ENCODE peak calls at places on chromosomes 16 and 17, in nine cellular contexts. J is cardiac fibroblast; Z is mammary epithelial cell; I is A549; M is lower leg skin; V is osteocyte; B is OCI-LY7; U is CD4-positive, alpha-beta T cell; K is osteoblast. R is an unnamed sample.

GRCh38 chr17:41835800-41836549 is at the start of gene NT5C3B:
- DNase-seq in J (no peak), Z (peak), I (peak), M (peak), V (no peak), B (no peak), U (peak), K (peak), R (no peak)

GRCh38 chr17:5508855-5509254 is 22.5 kb downstream of the MIS12 start:
- DNase-seq in J (peak), Z (peak), I (no peak), M (no peak), V (no peak), B (no peak), U (no peak), K (peak), R (no peak)

GRCh38 chr17:42675984-42676423 is 790 bp downstream of the PLEKHH3 start:
- DNase-seq in J (peak), Z (no peak), I (peak), M (peak), V (no peak), B (peak), U (no peak), K (peak), R (no peak)

GRCh38 chr16:20904507-20905079 is 4.0 kb downstream of the LYRM1 start:
- DNase-seq in J (peak), Z (peak), I (no peak), M (no peak), V (no peak), B (peak), U (no peak), K (peak), R (no peak)

GRCh38 chr17:75124041-75124818 is 7.3 kb downstream of the NT5C start:
- DNase-seq in J (peak), Z (peak), I (peak), M (peak), V (no peak), B (no peak), U (peak), K (peak), R (no peak)

GRCh38 chr16:64808474-64808873 is 313.4 kb downstream of the CDH11 start:
- DNase-seq in J (no peak), Z (no peak), I (no peak), M (no peak), V (no peak), B (no peak), U (no peak), K (no peak), R (no peak)

GRCh38 chr16:70578035-70578434 is 54.4 kb downstream of the SF3B3 start:
- DNase-seq in J (no peak), Z (no peak), I (no peak), M (peak), V (no peak), B (no peak), U (no peak), K (peak), R (no peak)

GRCh38 chr16:75244844-75245758 is 6.3 kb downstream of the BCAR1 start:
- DNase-seq in J (peak), Z (peak), I (peak), M (no peak), V (peak), B (peak), U (no peak), K (peak), R (no peak)

GRCh38 chr16:26645629-26646028 is 421.1 kb upstream of the C16orf82 start:
- DNase-seq in J (no peak), Z (no peak), I (no peak), M (no peak), V (peak), B (peak), U (peak), K (no peak), R (no peak)

GRCh38 chr17:36008998-36009665 is 7.8 kb upstream of the CCL15 start:
- DNase-seq in J (peak), Z (peak), I (no peak), M (no peak), V (no peak), B (peak), U (no peak), K (peak), R (no peak)
- TF ChIP-seq CTCF in J (peak), Z (peak), I (peak), M (no peak), V (peak), B (peak), U (no peak), K (peak), R (peak)

GRCh38 chr17:14482715-14483114 is 181.8 kb downstream of the HS3ST3B1 start:
- DNase-seq in J (no peak), Z (no peak), I (no peak), M (no peak), V (no peak), B (no peak), U (no peak), K (no peak), R (no peak)

GRCh38 chr17:14487068-14487467 is 186.2 kb downstream of the HS3ST3B1 start:
- DNase-seq in J (no peak), Z (no peak), I (no peak), M (no peak), V (no peak), B (no peak), U (no peak), K (no peak), R (no peak)

DNA sequence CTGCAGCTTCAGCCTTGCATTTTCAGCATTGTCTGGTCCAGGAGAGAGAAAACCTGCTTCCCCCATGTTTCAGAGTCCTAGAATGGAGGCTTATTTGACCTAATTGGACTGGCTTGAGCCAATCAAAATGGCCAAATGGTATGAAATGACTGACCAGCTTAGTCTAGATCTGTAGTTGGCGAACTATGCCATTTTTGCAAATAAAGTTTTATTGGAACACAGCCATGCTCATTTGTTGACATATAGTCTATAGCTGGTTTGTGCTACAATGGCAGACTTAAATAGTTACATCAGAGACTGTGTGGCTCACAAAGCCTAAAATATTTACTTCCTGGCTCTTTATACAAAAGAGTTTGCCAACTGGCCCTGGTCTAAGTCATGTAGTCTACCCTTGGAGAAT is 180.8 kb downstream of the HS3ST3B1 start:
- DNase-seq in J (no peak), Z (no peak), I (no peak), M (no peak), V (no peak), B (no peak), U (no peak), K (no peak), R (no peak)
- TF ChIP-seq CTCF in J (no peak), Z (no peak), I (no peak), M (no peak), V (no peak), B (no peak), U (no peak), K (no peak), R (no peak)

DNA sequence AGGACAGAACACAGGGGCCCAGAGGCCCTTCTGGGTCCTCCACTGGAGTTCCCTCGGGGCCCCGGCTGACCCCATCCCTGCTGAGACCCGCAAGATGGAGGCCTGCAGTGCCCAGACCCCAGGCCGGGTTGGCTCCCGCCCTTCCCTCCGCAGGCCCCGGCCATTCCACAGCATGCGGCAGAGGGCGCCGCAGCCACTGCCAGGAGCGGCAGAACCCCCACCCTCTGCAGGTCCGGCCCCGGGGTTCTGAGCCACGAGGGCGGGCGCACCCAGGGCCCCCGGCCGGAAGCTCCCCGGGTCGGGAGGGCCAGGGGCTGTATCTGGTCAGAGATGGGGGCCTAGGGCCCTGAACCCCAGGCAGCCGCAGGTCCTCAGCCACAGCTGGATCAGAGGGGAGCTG is 2.4 kb upstream of the PERCC1 start:
- DNase-seq in J (peak), Z (no peak), I (peak), M (no peak), V (no peak), B (peak), U (peak), K (peak), R (no peak)
- TF ChIP-seq CTCF in J (peak), Z (peak), I (peak), M (no peak), V (no peak), B (peak), U (peak), K (peak), R (no peak)

DNA sequence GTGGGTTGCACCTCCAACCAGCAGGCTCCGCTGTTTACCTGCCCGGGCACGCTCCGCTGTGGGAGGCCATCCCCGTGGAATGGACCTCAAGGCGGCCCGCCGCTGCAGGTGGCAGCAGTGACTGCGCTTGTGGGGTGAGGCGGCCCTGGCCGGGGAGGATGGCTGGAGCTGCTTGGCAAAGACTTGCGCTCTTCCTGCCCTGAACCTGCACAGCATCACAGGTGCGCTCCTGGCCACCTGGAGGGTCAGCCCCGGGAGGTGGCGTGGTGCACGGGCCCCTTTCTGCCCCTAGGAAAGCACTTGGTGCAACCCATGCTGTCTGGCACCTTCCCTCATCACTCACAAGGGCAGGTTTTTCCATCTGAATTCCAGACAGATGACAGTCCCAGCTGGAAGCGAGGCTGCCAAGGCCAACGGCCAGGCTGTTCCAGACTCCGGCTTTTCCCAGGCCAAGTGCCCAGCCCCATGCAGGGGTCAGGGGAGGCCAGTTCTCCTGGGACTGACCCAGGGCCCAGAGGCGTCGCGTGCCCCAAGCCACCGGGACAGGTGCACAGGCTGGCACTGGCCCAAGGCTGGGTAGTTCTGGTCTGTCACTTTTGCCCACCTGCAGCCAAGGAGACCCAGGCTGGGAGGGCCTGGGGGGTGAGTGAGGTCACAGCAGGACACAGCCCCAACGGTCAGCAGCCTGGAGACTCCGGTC is 13.3 kb downstream of the UTS2R start:
- DNase-seq in J (peak), Z (peak), I (peak), M (no peak), V (no peak), B (peak), U (no peak), K (peak), R (no peak)
- TF ChIP-seq CTCF in J (no peak), Z (peak), I (no peak), M (peak), V (no peak), B (peak), U (no peak), K (no peak), R (no peak)

GRCh38 chr16:88497561-88498420 is 44.7 kb downstream of the ZFPM1 start:
- DNase-seq in J (no peak), Z (no peak), I (no peak), M (no peak), V (no peak), B (no peak), U (no peak), K (no peak), R (no peak)

GRCh38 chr16:88498576-88499208 is 45.6 kb downstream of the ZFPM1 start:
- DNase-seq in J (no peak), Z (no peak), I (no peak), M (no peak), V (no peak), B (no peak), U (no peak), K (no peak), R (no peak)

GRCh38 chr16:88493879-88494278 is 40.8 kb downstream of the ZFPM1 start:
- DNase-seq in J (no peak), Z (no peak), I (no peak), M (no peak), V (no peak), B (no peak), U (no peak), K (no peak), R (no peak)

GRCh38 chr16:88494335-88495154 is 41.5 kb downstream of the ZFPM1 start:
- DNase-seq in J (no peak), Z (no peak), I (no peak), M (no peak), V (no peak), B (no peak), U (no peak), K (no peak), R (no peak)

DNA sequence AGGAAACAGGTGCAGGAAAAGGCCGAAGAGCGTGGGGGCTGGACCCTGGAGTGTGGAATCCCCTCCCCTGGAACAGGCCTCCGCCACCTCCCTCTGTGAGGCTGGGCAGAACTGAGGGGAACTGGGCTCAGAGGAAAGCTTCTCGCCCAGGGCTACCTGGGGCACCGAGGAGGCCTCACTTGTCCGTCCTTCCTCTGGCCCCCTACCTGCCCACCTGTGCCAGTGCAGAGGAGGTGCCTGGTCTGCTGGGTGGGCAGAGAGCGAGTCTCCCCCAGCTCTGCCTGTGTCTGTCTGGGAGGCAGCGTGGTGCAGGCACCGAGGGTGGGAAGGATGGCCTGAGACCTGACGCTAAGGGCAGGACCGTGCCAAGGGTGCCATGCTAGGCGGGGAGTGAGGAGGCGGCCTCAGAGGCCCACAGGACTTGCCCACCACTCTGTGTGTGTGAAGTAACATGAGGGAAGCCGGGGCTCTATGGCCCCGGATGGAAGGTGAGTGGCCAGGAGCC is 42.2 kb downstream of the ZFPM1 start:
- DNase-seq in J (no peak), Z (no peak), I (no peak), M (no peak), V (no peak), B (no peak), U (no peak), K (no peak), R (no peak)
- TF ChIP-seq CTCF in J (no peak), Z (no peak), I (no peak), M (no peak), V (no peak), B (no peak), U (no peak), K (no peak), R (peak)

GRCh38 chr16:85365120-85365519 is 248.0 kb upstream of the GSE1 start:
- DNase-seq in J (no peak), Z (peak), I (no peak), M (no peak), V (no peak), B (no peak), U (no peak), K (no peak), R (no peak)

GRCh38 chr16:85362443-85362842 is 250.2 kb upstream of the CIBAR2 start:
- DNase-seq in J (no peak), Z (no peak), I (no peak), M (no peak), V (no peak), B (no peak), U (no peak), K (no peak), R (no peak)

GRCh38 chr16:85364323-85365040 is 248.6 kb upstream of the GSE1 start:
- DNase-seq in J (no peak), Z (no peak), I (no peak), M (no peak), V (no peak), B (no peak), U (no peak), K (no peak), R (no peak)

GRCh38 chr16:85363881-85364280 is 249.2 kb upstream of the GSE1 start:
- DNase-seq in J (no peak), Z (no peak), I (no peak), M (no peak), V (no peak), B (no peak), U (no peak), K (peak), R (no peak)

GRCh38 chr16:85363427-85363826 is 249.7 kb upstream of the GSE1 start:
- DNase-seq in J (no peak), Z (no peak), I (no peak), M (no peak), V (no peak), B (no peak), U (no peak), K (no peak), R (no peak)
- TF ChIP-seq CTCF in J (no peak), Z (no peak), I (no peak), M (no peak), V (peak), B (no peak), U (no peak), K (no peak), R (no peak)

GRCh38 chr16:73847090-73847489 is 449.5 kb upstream of the PSMD7 start:
- DNase-seq in J (no peak), Z (no peak), I (no peak), M (no peak), V (no peak), B (no peak), U (no peak), K (no peak), R (no peak)

GRCh38 chr16:73840710-73841109 is 455.9 kb upstream of the PSMD7 start:
- DNase-seq in J (no peak), Z (no peak), I (no peak), M (no peak), V (no peak), B (no peak), U (no peak), K (no peak), R (no peak)

GRCh38 chr16:73848993-73849392 is 447.6 kb upstream of the PSMD7 start:
- DNase-seq in J (no peak), Z (no peak), I (no peak), M (no peak), V (no peak), B (no peak), U (no peak), K (no peak), R (no peak)

GRCh38 chr16:73846292-73846849 is 450.2 kb upstream of the PSMD7 start:
- DNase-seq in J (no peak), Z (no peak), I (no peak), M (no peak), V (no peak), B (no peak), U (no peak), K (peak), R (no peak)
- TF ChIP-seq CTCF in J (no peak), Z (no peak), I (no peak), M (no peak), V (no peak), B (peak), U (no peak), K (no peak), R (peak)

DNA sequence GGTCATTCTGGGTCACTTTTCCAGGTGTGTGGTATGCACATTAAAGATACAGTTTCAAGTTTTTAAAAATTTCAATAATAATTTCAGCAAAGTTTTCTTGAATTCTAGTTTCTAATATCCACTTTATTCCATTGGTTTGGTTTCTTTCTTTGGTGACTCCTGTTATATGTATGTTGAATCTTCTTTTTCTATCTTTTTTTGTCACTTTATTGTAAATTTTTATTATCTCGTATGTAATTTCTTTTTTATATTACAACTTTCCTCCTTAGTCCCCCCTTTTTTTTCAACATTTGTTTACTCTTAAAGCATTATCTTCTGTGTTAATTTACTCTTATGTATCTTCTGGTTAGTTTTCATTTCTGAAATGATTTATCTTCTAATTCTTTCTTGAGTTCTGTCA is 57.5 kb downstream of the NF1 start:
- DNase-seq in J (no peak), Z (no peak), I (no peak), M (no peak), V (no peak), B (no peak), U (no peak), K (no peak), R (no peak)
- TF ChIP-seq CTCF in J (no peak), Z (no peak), I (no peak), M (no peak), V (no peak), B (no peak), U (no peak), K (no peak), R (no peak)

R was measured in type B pancreatic cell.